ENCODE peak calls at places on chromosomes 16 and 17, in six cellular contexts. B is NAMALWA, E is A172, W is GM13976, G is left ventricle myocardium inferior, P is mucosa of gallbladder. F is an unnamed sample.

GRCh38 chr17:15039366-15039765 is 225.8 kb downstream of the PMP22 start:
- DNase-seq in E (no peak), B (no peak), W (no peak), G (no peak), P (no peak), F (no peak)

GRCh38 chr16:47734987-47735594 is 274.0 kb downstream of the PHKB start:
- DNase-seq in W (no peak), P (peak), E (no peak), G (no peak), B (no peak), F (peak)

GRCh38 chr17:64345691-64346376 is 44.8 kb downstream of the PECAM1 start:
- DNase-seq in G (peak), E (no peak), P (no peak), W (no peak), B (no peak), F (no peak)

GRCh38 chr16:51637744-51638100 is 486.7 kb upstream of the SALL1 start:
- DNase-seq in P (no peak), G (no peak), E (peak), W (no peak), B (no peak), F (no peak)

GRCh38 chr17:42016411-42016831 is 818 bp downstream of the DNAJC7 start:
- DNase-seq in P (no peak), W (no peak), G (no peak), E (no peak), B (peak), F (no peak)

GRCh38 chr17:41618341-41619161 is 5.8 kb downstream of the KRT17 start:
- DNase-seq in W (no peak), P (no peak), G (no peak), B (no peak), E (no peak), F (no peak)

GRCh38 chr16:69767459-69768229 is 5.5 kb downstream of the WWP2 start:
- DNase-seq in E (no peak), P (no peak), W (no peak), B (no peak), G (no peak), F (no peak)

GRCh38 chr17:63774141-63774981 is at the start of gene DDX42:
- DNase-seq in E (peak), G (peak), P (peak), W (no peak), B (no peak), F (peak)

GRCh38 chr17:1515640-1516402 is 591 bp downstream of the INPP5K start:
- DNase-seq in W (peak), B (peak), P (peak), E (peak), G (no peak), F (peak)

GRCh38 chr17:1783834-1784611 is 22.2 kb downstream of the SERPINF1 start:
- DNase-seq in E (peak), W (peak), P (peak), G (peak), B (peak), F (peak)

GRCh38 chr16:69349508-69349907 is 2.1 kb downstream of the TMED6 start:
- DNase-seq in E (no peak), G (no peak), W (no peak), P (no peak), B (no peak), F (no peak)

GRCh38 chr17:42852351-42852750 is 1.4 kb downstream of the AOC3 start:
- DNase-seq in G (no peak), P (no peak), E (no peak), B (no peak), W (no peak), F (no peak)

GRCh38 chr17:3626831-3627565 is 9.1 kb downstream of the SHPK start:
- DNase-seq in P (no peak), W (no peak), E (no peak), G (no peak), B (no peak), F (no peak)

GRCh38 chr16:19884611-19885455 is at the start of gene GPRC5B:
- DNase-seq in W (peak), G (peak), P (peak), B (peak), E (no peak), F (peak)

GRCh38 chr17:39204245-39204644 is 4.2 kb downstream of the RPL19 start:
- DNase-seq in B (no peak), G (no peak), E (no peak), W (no peak), P (no peak), F (no peak)

GRCh38 chr17:1830288-1830687 is 483 bp downstream of the RPA1 start:
- DNase-seq in E (peak), G (no peak), W (no peak), B (peak), P (no peak), F (peak)

GRCh38 chr17:74527081-74527480 is 4.2 kb downstream of the CD300LB start:
- DNase-seq in B (no peak), P (peak), G (no peak), W (no peak), E (no peak), F (no peak)

GRCh38 chr17:35749560-35750412 is 3.3 kb downstream of the GAS2L2 start:
- DNase-seq in P (no peak), B (no peak), E (no peak), W (no peak), G (no peak), F (no peak)

GRCh38 chr17:75587718-75588545 is at the start of gene MYO15B:
- DNase-seq in B (no peak), E (no peak), P (peak), G (peak), W (peak), F (no peak)

GRCh38 chr16:47320546-47321315 is 140.1 kb downstream of the ITFG1 start:
- DNase-seq in E (no peak), B (no peak), W (no peak), P (no peak), G (no peak), F (no peak)

GRCh38 chr17:63542942-63543821 is 7.1 kb upstream of the DCAF7 start:
- DNase-seq in W (peak), B (no peak), P (no peak), E (no peak), G (no peak), F (no peak)

GRCh38 chr16:73154063-73154870 is 106.3 kb upstream of the ZFHX3 start:
- DNase-seq in W (no peak), E (no peak), B (no peak), P (peak), G (peak), F (no peak)

GRCh38 chr17:36977568-36977967 is 28.8 kb downstream of the AATF start:
- DNase-seq in E (no peak), W (no peak), P (no peak), B (no peak), G (no peak), F (no peak)

GRCh38 chr17:68462381-68463210 is 5.3 kb upstream of the WIPI1 start:
- DNase-seq in B (peak), P (peak), E (peak), W (peak), G (peak), F (peak)

GRCh38 chr16:782263-782662 is 5.9 kb downstream of the RPUSD1 start:
- DNase-seq in W (no peak), G (no peak), P (no peak), B (no peak), E (no peak), F (no peak)

GRCh38 chr17:1473841-1474240 is 17.8 kb upstream of the CRK start:
- DNase-seq in W (no peak), G (no peak), B (peak), E (no peak), P (no peak), F (no peak)

F was measured in prostate gland.